ENCODE peak calls at places on chromosomes 3 and 15, in four cellular contexts. One of them, this sample, is unnamed.

GRCh38 chr3:56471771-56472170 is 3.5 kb upstream of the ERC2 start:
- DNase-seq in HTR-8/SVneo: no peak
- DNase-seq in progenitor cell of endocrine pancreas: no peak
- DNase-seq in MV-4-11: no peak
- DNase-seq in this sample: no peak

GRCh38 chr3:180223268-180223667 is 186.5 kb upstream of the PEX5L start:
- DNase-seq in HTR-8/SVneo: no peak
- DNase-seq in progenitor cell of endocrine pancreas: no peak
- DNase-seq in MV-4-11: peak; percentile 58
- DNase-seq in this sample: no peak

GRCh38 chr3:104458657-104459056 is 908.1 kb upstream of the ALCAM start:
- DNase-seq in HTR-8/SVneo: no peak
- DNase-seq in progenitor cell of endocrine pancreas: no peak
- DNase-seq in MV-4-11: no peak
- DNase-seq in this sample: no peak

GRCh38 chr3:133490468-133491351 is 82.8 kb upstream of the CDV3 start:
- DNase-seq in HTR-8/SVneo: no peak
- DNase-seq in progenitor cell of endocrine pancreas: no peak
- DNase-seq in MV-4-11: no peak
- DNase-seq in this sample: no peak

GRCh38 chr3:138023754-138024153 is 13.8 kb downstream of the CLDN18 start:
- DNase-seq in HTR-8/SVneo: no peak
- DNase-seq in progenitor cell of endocrine pancreas: no peak
- DNase-seq in MV-4-11: no peak
- DNase-seq in this sample: no peak

GRCh38 chr15:100113351-100114075 is 228.3 kb downstream of the ADAMTS17 start:
- DNase-seq in HTR-8/SVneo: no peak
- DNase-seq in progenitor cell of endocrine pancreas: no peak
- DNase-seq in MV-4-11: no peak
- DNase-seq in this sample: no peak

GRCh38 chr3:36635731-36636130 is 128.6 kb downstream of the DCLK3 start:
- DNase-seq in HTR-8/SVneo: no peak
- DNase-seq in progenitor cell of endocrine pancreas: no peak
- DNase-seq in MV-4-11: no peak
- DNase-seq in this sample: no peak

GRCh38 chr3:87503901-87504498 is 227.6 kb upstream of the POU1F1 start:
- DNase-seq in HTR-8/SVneo: peak; percentile 54
- DNase-seq in progenitor cell of endocrine pancreas: no peak
- DNase-seq in MV-4-11: peak; percentile 21
- DNase-seq in this sample: no peak

GRCh38 chr3:16993227-16993626 is 108.5 kb downstream of the PLCL2 start:
- DNase-seq in HTR-8/SVneo: peak; percentile 19
- DNase-seq in progenitor cell of endocrine pancreas: no peak
- DNase-seq in MV-4-11: peak; percentile 27
- DNase-seq in this sample: no peak

GRCh38 chr15:101086394-101087171 is 165.3 kb downstream of the CHSY1 start:
- DNase-seq in HTR-8/SVneo: no peak
- DNase-seq in progenitor cell of endocrine pancreas: no peak
- DNase-seq in MV-4-11: peak; percentile 66
- DNase-seq in this sample: no peak

GRCh38 chr15:88653200-88654064 is 14.6 kb downstream of the ISG20 start:
- DNase-seq in HTR-8/SVneo: no peak
- DNase-seq in progenitor cell of endocrine pancreas: no peak
- DNase-seq in MV-4-11: no peak
- DNase-seq in this sample: no peak

GRCh38 chr3:156694536-156694935 is 20.1 kb downstream of the TIPARP start:
- DNase-seq in HTR-8/SVneo: no peak
- DNase-seq in progenitor cell of endocrine pancreas: no peak
- DNase-seq in MV-4-11: no peak
- DNase-seq in this sample: no peak

GRCh38 chr15:61227269-61228024 is 1.7 kb downstream of the RORA start:
- DNase-seq in HTR-8/SVneo: peak; percentile 53
- DNase-seq in progenitor cell of endocrine pancreas: no peak
- DNase-seq in MV-4-11: no peak
- DNase-seq in this sample: no peak

GRCh38 chr3:62186967-62187366 is 186.4 kb downstream of the FEZF2 start:
- DNase-seq in HTR-8/SVneo: peak; percentile 18
- DNase-seq in progenitor cell of endocrine pancreas: no peak
- DNase-seq in MV-4-11: peak; percentile 5
- DNase-seq in this sample: no peak

GRCh38 chr15:67138946-67139855 is 73.8 kb downstream of the SMAD3 start:
- DNase-seq in HTR-8/SVneo: no peak
- DNase-seq in progenitor cell of endocrine pancreas: no peak
- DNase-seq in MV-4-11: no peak
- DNase-seq in this sample: no peak

GRCh38 chr3:123586131-123586530 is 1.3 kb upstream of the HACD2 start:
- DNase-seq in HTR-8/SVneo: peak; percentile 24
- DNase-seq in progenitor cell of endocrine pancreas: no peak
- DNase-seq in MV-4-11: peak; percentile 45
- DNase-seq in this sample: peak; percentile 62

GRCh38 chr3:191328383-191328962 is 721 bp upstream of the CCDC50 start:
- DNase-seq in HTR-8/SVneo: no peak
- DNase-seq in progenitor cell of endocrine pancreas: no peak
- DNase-seq in MV-4-11: no peak
- DNase-seq in this sample: no peak

GRCh38 chr15:71548317-71548908 is 261.9 kb upstream of the NR2E3 start:
- DNase-seq in HTR-8/SVneo: no peak
- DNase-seq in progenitor cell of endocrine pancreas: no peak
- DNase-seq in MV-4-11: no peak
- DNase-seq in this sample: no peak

GRCh38 chr3:108507887-108508286 is 2.5 kb downstream of the MYH15 start:
- DNase-seq in HTR-8/SVneo: no peak
- DNase-seq in progenitor cell of endocrine pancreas: no peak
- DNase-seq in MV-4-11: no peak
- DNase-seq in this sample: no peak

GRCh38 chr3:73143821-73144237 is 82.4 kb downstream of the EBLN2 start:
- DNase-seq in HTR-8/SVneo: no peak
- DNase-seq in progenitor cell of endocrine pancreas: no peak
- DNase-seq in MV-4-11: peak; percentile 15
- DNase-seq in this sample: no peak

GRCh38 chr3:114242947-114243346 is 5.6 kb upstream of the ZNF80 start:
- DNase-seq in HTR-8/SVneo: no peak
- DNase-seq in progenitor cell of endocrine pancreas: no peak
- DNase-seq in MV-4-11: no peak
- DNase-seq in this sample: no peak

GRCh38 chr3:16587047-16587702 is 18.0 kb downstream of the DAZL start:
- DNase-seq in HTR-8/SVneo: no peak
- DNase-seq in progenitor cell of endocrine pancreas: no peak
- DNase-seq in MV-4-11: peak; percentile 4
- DNase-seq in this sample: no peak

GRCh38 chr3:189787622-189788021 is 156.4 kb downstream of the TP63 start:
- DNase-seq in HTR-8/SVneo: no peak
- DNase-seq in progenitor cell of endocrine pancreas: no peak
- DNase-seq in MV-4-11: no peak
- DNase-seq in this sample: no peak

GRCh38 chr3:189132125-189132744 is 39.5 kb upstream of the TPRG1 start:
- DNase-seq in HTR-8/SVneo: peak; percentile 56
- DNase-seq in progenitor cell of endocrine pancreas: no peak
- DNase-seq in MV-4-11: peak; percentile 83
- DNase-seq in this sample: no peak

GRCh38 chr3:170753421-170754344 is 116.3 kb downstream of the RPL22L1 start:
- DNase-seq in HTR-8/SVneo: no peak
- DNase-seq in progenitor cell of endocrine pancreas: no peak
- DNase-seq in MV-4-11: no peak
- DNase-seq in this sample: no peak

This sample was measured in H1.